ENCODE peak calls at places on chromosomes 4 and X, in nine cellular contexts. I, K, P, X, N, V, O, S and H are unnamed samples.

GRCh38 chrX:107135076-107135964 is 16.7 kb upstream of the RBM41 start:
- DNase-seq in S (no peak), I (no peak), N (peak; percentile 67), P (no peak), O (no peak), K (no peak), X (no peak), V (peak; percentile 64), H (no peak)

GRCh38 chrX:129577473-129577872 is 37.4 kb downstream of the OCRL start:
- DNase-seq in O (no peak), P (no peak), N (peak; percentile 91), I (no peak), X (peak; percentile 76), K (no peak), S (no peak), V (peak; percentile 74), H (no peak)

GRCh38 chrX:23822397-23822796 is 39.4 kb downstream of the SAT1 start:
- DNase-seq in S (no peak), O (no peak), X (no peak), V (peak; percentile 28), N (peak; percentile 66), I (no peak), P (no peak), K (no peak), H (peak; percentile 35)

GRCh38 chr4:90582087-90582486 is 454.9 kb downstream of the CCSER1 start:
- DNase-seq in V (no peak), X (no peak), S (no peak), I (no peak), P (no peak), O (no peak), K (no peak), N (no peak), H (no peak)

GRCh38 chr4:181504846-181505374 is 738.3 kb upstream of the TENM3 start:
- DNase-seq in N (no peak), S (no peak), I (no peak), V (no peak), P (no peak), K (no peak), O (no peak), X (no peak), H (no peak)

GRCh38 chrX:15854080-15854655 is 445 bp downstream of the AP1S2 start:
- DNase-seq in I (peak; percentile 17), V (no peak), S (peak; percentile 58), N (peak; percentile 44), X (peak; percentile 49), K (peak; percentile 10), P (peak; percentile 93), O (peak; percentile 38), H (peak; percentile 10)

GRCh38 chr4:184599492-184600135 is 49.6 kb downstream of the CASP3 start:
- DNase-seq in N (peak; percentile 89), K (no peak), O (no peak), S (no peak), X (peak; percentile 87), V (peak; percentile 65), I (no peak), P (no peak), H (no peak)

GRCh38 chrX:110803506-110803905 is 7.9 kb upstream of the CHRDL1 start:
- DNase-seq in X (no peak), S (no peak), I (no peak), O (no peak), K (no peak), N (peak; percentile 65), V (peak; percentile 40), P (no peak), H (no peak)

GRCh38 chr4:122744229-122744628 is 11.7 kb downstream of the BBS12 start:
- DNase-seq in O (no peak), V (peak; percentile 10), N (peak; percentile 72), K (no peak), S (no peak), P (no peak), X (no peak), I (no peak), H (no peak)

GRCh38 chr4:122746485-122746965 is 14.0 kb downstream of the BBS12 start:
- DNase-seq in S (no peak), V (no peak), X (no peak), K (no peak), O (no peak), I (no peak), P (no peak), N (peak; percentile 52), H (no peak)

GRCh38 chr4:122747883-122748282 is 15.4 kb downstream of the BBS12 start:
- DNase-seq in N (peak; percentile 94), I (no peak), K (no peak), P (no peak), X (peak; percentile 18), S (no peak), V (peak; percentile 64), O (no peak), H (no peak)

GRCh38 chr4:122749704-122750454 is 17.4 kb downstream of the BBS12 start:
- DNase-seq in P (no peak), K (no peak), I (no peak), S (no peak), O (no peak), V (no peak), N (no peak), X (no peak), H (no peak)

DNA sequence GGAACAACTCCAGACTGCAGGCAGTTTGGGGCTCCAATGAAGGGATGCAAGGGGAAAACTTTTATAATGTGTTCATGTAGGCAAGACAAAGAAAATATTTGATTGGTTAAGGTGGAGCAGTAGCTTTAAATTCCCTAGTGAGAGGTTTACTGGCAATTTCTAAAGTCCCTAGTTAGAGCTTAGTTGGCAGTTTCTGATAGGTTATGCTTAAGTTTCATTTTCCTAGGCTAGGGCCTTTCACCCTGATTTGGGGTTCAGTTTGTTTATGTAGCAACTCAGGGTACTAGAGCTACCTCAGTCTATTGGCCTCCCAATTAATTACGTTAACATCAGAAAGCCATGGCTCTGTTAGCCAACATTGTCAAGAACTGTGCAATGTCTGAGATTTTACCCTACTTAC is 14.6 kb downstream of the BBS12 start:
- DNase-seq in S (no peak), O (no peak), I (no peak), V (no peak), P (no peak), N (no peak), K (no peak), X (peak; percentile 14), H (no peak)
- H3K27me3 ChIP-seq in S (no peaks in the 10 kb centered on the region), O (no peaks in the 10 kb centered on the region), I (no peaks in the 10 kb centered on the region), V (no peaks in the 10 kb centered on the region), P (no peaks in the 10 kb centered on the region), N (no peaks in the 10 kb centered on the region), K (peaks cover 5% of the 10 kb centered on the region), X (no peaks in the 10 kb centered on the region), H (no peaks in the 10 kb centered on the region)

GRCh38 chr4:1169171-1169671 is 3.2 kb downstream of the SPON2 start:
- DNase-seq in V (no peak), I (no peak), N (no peak), K (no peak), P (no peak), O (no peak), S (no peak), X (peak; percentile 67), H (no peak)
- H3K27me3 ChIP-seq in V (peaks cover 24% of the 10 kb centered on the region), I (peaks cover 12% of the 10 kb centered on the region), N (peaks cover 10% of the 10 kb centered on the region), K (peaks cover 31% of the 10 kb centered on the region), P (peaks cover 84% of the 10 kb centered on the region), O (peaks cover 8% of the 10 kb centered on the region), S (peaks cover 65% of the 10 kb centered on the region), X (peaks cover 28% of the 10 kb centered on the region), H (no peaks in the 10 kb centered on the region)

DNA sequence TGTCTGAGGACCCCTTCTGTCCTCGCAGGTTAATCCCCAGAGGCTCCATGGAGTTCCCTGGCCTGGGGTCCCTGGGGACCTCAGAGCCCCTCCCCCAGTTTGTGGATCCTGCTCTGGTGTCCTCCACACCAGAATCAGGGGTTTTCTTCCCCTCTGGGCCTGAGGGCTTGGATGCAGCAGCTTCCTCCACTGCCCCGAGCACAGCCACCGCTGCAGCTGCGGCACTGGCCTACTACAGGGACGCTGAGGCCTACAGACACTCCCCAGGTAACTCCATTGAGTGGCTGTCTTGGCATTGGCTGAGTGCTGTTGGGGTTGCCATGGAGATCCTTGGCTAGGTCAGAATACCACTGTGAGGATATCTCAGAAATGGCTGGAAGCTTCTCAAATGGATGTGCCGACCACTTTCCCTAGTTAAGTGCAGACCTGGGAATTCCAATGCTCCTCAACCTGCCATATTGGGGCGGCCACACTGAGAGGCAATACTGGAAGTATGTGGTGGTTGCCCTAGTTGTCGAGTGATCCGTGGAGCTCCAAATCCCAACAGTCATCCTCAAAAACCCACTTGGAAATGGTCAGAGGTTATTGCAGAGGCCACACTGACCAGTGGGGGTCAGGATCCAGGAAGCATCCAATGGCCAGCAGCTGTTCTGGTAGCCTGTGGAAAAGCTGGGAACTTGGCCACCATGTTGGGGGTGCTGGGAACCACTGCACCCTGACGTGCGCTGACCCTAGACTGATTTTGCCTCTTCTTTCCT is 4.9 kb downstream of the GATA1 start:
- DNase-seq in X (no peak), I (no peak), V (no peak), S (no peak), P (no peak), K (no peak), O (no peak), N (no peak), H (no peak)
- H3K27me3 ChIP-seq in X (no peaks in the 10 kb centered on the region), I (no peaks in the 10 kb centered on the region), V (peaks cover 3% of the 10 kb centered on the region), S (no peaks in the 10 kb centered on the region), P (no peaks in the 10 kb centered on the region), K (no peaks in the 10 kb centered on the region), O (no peaks in the 10 kb centered on the region), N (no peaks in the 10 kb centered on the region), H (no peaks in the 10 kb centered on the region)

GRCh38 chr4:13523105-13523477 is 21.2 kb downstream of the NKX3-2 start:
- DNase-seq in K (no peak), V (no peak), I (no peak), N (no peak), X (peak; percentile 42), O (no peak), S (no peak), P (no peak), H (no peak)
- H3K27me3 ChIP-seq in K (peaks cover 65% of the 10 kb centered on the region), V (peaks cover 78% of the 10 kb centered on the region), I (peaks cover 30% of the 10 kb centered on the region), N (peaks cover 92% of the 10 kb centered on the region), X (peaks cover 32% of the 10 kb centered on the region), O (peaks cover 26% of the 10 kb centered on the region), S (peaks cover 78% of the 10 kb centered on the region), P (peaks cover 96% of the 10 kb centered on the region), H (peaks cover 34% of the 10 kb centered on the region)

GRCh38 chr4:110616162-110617062 is 6.5 kb downstream of the PITX2 start:
- DNase-seq in X (no peak), P (no peak), S (no peak), O (no peak), K (no peak), V (no peak), I (no peak), N (no peak), H (no peak)
- H3K27me3 ChIP-seq in X (peaks cover 100% of the 10 kb centered on the region), P (peaks cover 100% of the 10 kb centered on the region), S (peaks cover 100% of the 10 kb centered on the region), O (peaks cover 25% of the 10 kb centered on the region), K (peaks cover 88% of the 10 kb centered on the region), V (peaks cover 97% of the 10 kb centered on the region), I (peaks cover 65% of the 10 kb centered on the region), N (peaks cover 4% of the 10 kb centered on the region), H (peaks cover 53% of the 10 kb centered on the region)

DNA sequence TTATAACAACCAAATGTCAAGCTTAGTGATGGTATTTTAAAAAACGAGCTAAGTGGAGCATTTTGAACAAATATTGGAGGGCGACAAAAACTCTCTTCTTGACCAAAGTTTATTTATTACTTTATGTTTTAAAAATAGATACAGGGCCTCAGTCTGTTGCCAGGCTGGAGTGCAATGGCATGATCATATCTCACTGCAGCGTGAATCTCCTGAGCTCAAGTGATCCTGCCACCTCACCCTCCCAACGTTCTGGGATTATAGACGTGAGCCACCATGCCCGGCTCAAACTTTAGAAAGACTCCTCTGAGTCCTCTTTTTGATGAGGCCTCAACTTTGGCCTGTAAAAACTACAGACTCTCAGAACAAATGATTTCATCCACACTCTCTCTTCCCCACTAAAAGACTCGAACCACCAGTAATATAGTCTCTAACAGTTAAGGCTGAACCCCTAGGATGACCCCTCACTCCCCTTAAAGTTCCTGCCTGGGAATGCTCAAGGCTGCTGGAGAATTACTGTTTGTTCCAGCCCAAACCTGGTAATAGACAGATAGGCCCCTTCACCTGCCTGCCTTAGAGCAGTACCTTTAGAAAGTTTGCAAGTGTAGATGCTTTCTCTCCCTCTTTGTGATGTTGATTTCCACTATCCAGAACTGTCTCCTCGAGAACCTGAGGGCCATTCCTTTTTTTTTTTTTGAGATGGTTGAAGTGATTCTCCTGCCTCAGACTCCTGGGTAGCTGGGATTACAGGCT is 55.3 kb upstream of the HPSE start:
- DNase-seq in N (no peak), I (no peak), X (no peak), V (no peak), P (no peak), S (no peak), O (no peak), K (no peak), H (no peak)
- H3K27me3 ChIP-seq in N (no peaks in the 10 kb centered on the region), I (no peaks in the 10 kb centered on the region), X (no peaks in the 10 kb centered on the region), V (no peaks in the 10 kb centered on the region), P (peaks cover 74% of the 10 kb centered on the region), S (peaks cover 57% of the 10 kb centered on the region), O (no peaks in the 10 kb centered on the region), K (no peaks in the 10 kb centered on the region), H (no peaks in the 10 kb centered on the region)